ENCODE peak calls at places on chromosomes 7 and 10, in eight cellular contexts. Q is activated CD4-positive, alpha-beta T cell treated with anti-CD3 and anti-CD28 coated beads for 36 hours; X is A549; T is GM12878; L is naive thymus-derived CD4-positive, alpha-beta T cell; D is aorta; R is upper lobe of right lung; E is heart right ventricle. F is an unnamed sample.

GRCh38 chr10:6269953-6270867 is 67.5 kb downstream of the PFKFB3 start:
- ATAC-seq in T (peak; percentile 80), Q (peak; percentile 72), L (peak; percentile 73), R (peak; percentile 14), X (no peak), E (no peak), D (no peak), F (peak; percentile 90)

GRCh38 chr10:48981310-48981907 is 41.8 kb upstream of the LRRC18 start:
- ATAC-seq in T (peak; percentile 88), D (peak; percentile 75), E (peak; percentile 82), X (peak; percentile 84), R (peak; percentile 90), Q (peak; percentile 80), L (peak; percentile 57), F (no peak)

GRCh38 chr10:124701435-124701834 is 42.7 kb downstream of the FAM53B start:
- ATAC-seq in D (peak; percentile 85), R (peak; percentile 85), E (peak; percentile 89), T (no peak), Q (no peak), X (no peak), L (no peak), F (no peak)

GRCh38 chr7:55065511-55066229 is 46.9 kb downstream of the EGFR start:
- ATAC-seq in R (peak; percentile 75), T (peak; percentile 72), D (peak; percentile 82), L (no peak), X (peak; percentile 81), Q (peak; percentile 74), E (peak; percentile 70), F (no peak)

GRCh38 chr7:22193361-22194016 is 163.5 kb downstream of the RAPGEF5 start:
- ATAC-seq in E (peak; percentile 87), Q (no peak), D (peak; percentile 80), R (peak; percentile 49), T (no peak), X (no peak), L (no peak), F (no peak)

GRCh38 chr10:93603023-93603422 is 2.0 kb upstream of the RBP4 start:
- ATAC-seq in X (no peak), D (no peak), Q (no peak), L (no peak), T (no peak), R (no peak), E (no peak), F (no peak)

GRCh38 chr10:4450981-4451501 is 375.0 kb upstream of the AKR1E2 start:
- ATAC-seq in X (no peak), E (peak; percentile 68), R (no peak), D (no peak), Q (peak; percentile 90), L (no peak), T (no peak), F (no peak)

GRCh38 chr7:135335628-135336139 is 102.0 kb downstream of the STRA8 start:
- ATAC-seq in E (peak; percentile 46), T (peak; percentile 96), D (peak; percentile 33), L (no peak), X (peak; percentile 92), Q (peak; percentile 79), R (peak; percentile 73), F (peak; percentile 75)

GRCh38 chr7:130084037-130084875 is 13.9 kb downstream of the KLHDC10 start:
- ATAC-seq in L (no peak), X (peak; percentile 77), D (no peak), T (peak; percentile 79), Q (no peak), E (no peak), R (peak; percentile 56), F (no peak)

GRCh38 chr10:128191847-128192246 is 65.6 kb upstream of the MKI67 start:
- ATAC-seq in L (no peak), R (peak; percentile 28), X (peak; percentile 64), E (no peak), T (no peak), D (no peak), Q (peak; percentile 21), F (no peak)

GRCh38 chr7:155798673-155799439 is 13.4 kb downstream of the SHH start:
- ATAC-seq in Q (no peak), L (peak; percentile 25), R (no peak), X (no peak), E (no peak), T (peak; percentile 25), D (no peak), F (peak; percentile 56)

GRCh38 chr10:100660945-100661344 is 84.4 kb upstream of the PAX2 start:
- ATAC-seq in D (no peak), L (no peak), E (no peak), T (no peak), Q (no peak), R (no peak), X (no peak), F (no peak)

GRCh38 chr10:71255817-71256660 is 43.7 kb downstream of the UNC5B start:
- ATAC-seq in Q (no peak), T (no peak), L (no peak), R (peak; percentile 54), D (peak; percentile 44), X (no peak), E (peak; percentile 64), F (no peak)

GRCh38 chr10:114649217-114649906 is 8.7 kb downstream of the ABLIM1 start:
- ATAC-seq in Q (no peak), X (no peak), R (no peak), D (no peak), E (peak; percentile 43), L (no peak), T (no peak), F (no peak)

GRCh38 chr7:106866298-106867281 is 1.5 kb downstream of the PIK3CG start:
- ATAC-seq in L (no peak), D (no peak), T (peak; percentile 54), X (no peak), E (no peak), Q (peak; percentile 42), R (peak; percentile 31), F (peak; percentile 49)

GRCh38 chr7:139700505-139701235 is 77.1 kb downstream of the HIPK2 start:
- ATAC-seq in E (no peak), X (no peak), L (no peak), D (no peak), Q (peak; percentile 5), R (no peak), T (no peak), F (no peak)

GRCh38 chr10:69425513-69426298 is 9.0 kb upstream of the TACR2 start:
- ATAC-seq in X (no peak), D (no peak), L (peak; percentile 90), R (peak; percentile 50), E (no peak), T (peak; percentile 31), Q (peak; percentile 55), F (no peak)

GRCh38 chr7:114979803-114980507 is 58.1 kb downstream of the MDFIC start:
- ATAC-seq in X (no peak), Q (no peak), D (no peak), L (no peak), T (peak; percentile 28), R (no peak), E (no peak), F (no peak)

GRCh38 chr7:134420509-134421125 is 38.3 kb downstream of the AKR1B1 start:
- ATAC-seq in Q (no peak), D (peak; percentile 59), L (no peak), X (peak; percentile 78), T (peak; percentile 52), R (peak; percentile 70), E (peak; percentile 70), F (no peak)

GRCh38 chr7:121449304-121449703 is 53.2 kb upstream of the FAM3C start:
- ATAC-seq in L (no peak), X (no peak), Q (no peak), D (no peak), E (no peak), R (no peak), T (peak; percentile 35), F (no peak)

GRCh38 chr7:75989726-75990388 is 4.5 kb downstream of the TMEM120A start:
- ATAC-seq in T (no peak), Q (no peak), D (no peak), L (no peak), R (no peak), E (peak; percentile 19), X (no peak), F (no peak)

GRCh38 chr7:144452064-144452463 is 48.6 kb upstream of the NOBOX start:
- ATAC-seq in Q (no peak), L (no peak), E (no peak), R (no peak), X (no peak), T (peak; percentile 87), D (no peak), F (no peak)

GRCh38 chr7:30273552-30273951 is 10.8 kb upstream of the ZNRF2 start:
- ATAC-seq in D (no peak), R (no peak), Q (no peak), T (no peak), X (no peak), E (no peak), L (no peak), F (no peak)

GRCh38 chr7:140454657-140455015 is 24.7 kb downstream of the MKRN1 start:
- ATAC-seq in R (no peak), D (no peak), T (no peak), X (no peak), E (no peak), Q (peak; percentile 57), L (no peak), F (no peak)

GRCh38 chr7:123724725-123725381 is 23.9 kb downstream of the WASL start:
- ATAC-seq in T (peak; percentile 25), E (no peak), L (no peak), R (no peak), D (no peak), Q (no peak), X (no peak), F (no peak)

GRCh38 chr7:44712012-44712411 is 36.6 kb upstream of the ZMIZ2 start:
- ATAC-seq in E (peak; percentile 14), Q (no peak), D (no peak), R (peak; percentile 71), X (no peak), T (no peak), L (no peak), F (no peak)

GRCh38 chr7:16098058-16098457 is 323.3 kb downstream of the CRPPA start:
- ATAC-seq in D (no peak), E (no peak), L (no peak), X (no peak), T (no peak), R (no peak), Q (no peak), F (no peak)

GRCh38 chr7:83562960-83563359 is 86.0 kb downstream of the SEMA3E start:
- ATAC-seq in Q (no peak), E (no peak), L (no peak), D (no peak), X (no peak), R (no peak), T (no peak), F (no peak)

GRCh38 chr7:2070151-2070763 is 162.5 kb downstream of the MAD1L1 start:
- ATAC-seq in T (no peak), X (no peak), E (no peak), Q (no peak), D (no peak), L (no peak), R (no peak), F (no peak)

GRCh38 chr10:101018118-101018599 is 12.8 kb downstream of the PDZD7 start:
- ATAC-seq in Q (no peak), E (peak; percentile 4), X (no peak), T (peak; percentile 33), L (peak; percentile 34), D (no peak), R (no peak), F (peak; percentile 66)

GRCh38 chr7:95104739-95105138 is 197.3 kb downstream of the PPP1R9A start:
- ATAC-seq in T (no peak), R (peak; percentile 38), X (peak; percentile 80), L (no peak), D (no peak), Q (no peak), E (no peak), F (no peak)

GRCh38 chr10:35135861-35136260 is 9.2 kb downstream of the CREM start:
- ATAC-seq in R (no peak), D (no peak), E (no peak), Q (no peak), L (no peak), T (peak; percentile 36), X (no peak), F (no peak)

GRCh38 chr7:2510909-2511768 is 8.4 kb upstream of the LFNG start:
- ATAC-seq in D (peak; percentile 40), X (no peak), E (peak; percentile 9), L (peak; percentile 64), T (peak; percentile 45), Q (peak; percentile 52), R (peak; percentile 52), F (peak; percentile 81)

GRCh38 chr7:43248961-43249807 is 136.7 kb downstream of the HECW1 start:
- ATAC-seq in T (no peak), R (peak; percentile 73), E (no peak), Q (no peak), D (peak; percentile 34), X (peak; percentile 96), L (no peak), F (no peak)

F was measured in stimulated activated memory B cell treated with anti-CD40 and anti-IgM and Interleukin-4, amounts not matched to agents 10 μg/mL and 1 μg/mL and 100 μg/mL, for 72 hours.